ENCODE peak calls at places on chromosomes 7 and 10, in four cellular contexts. X, M, L and Z are unnamed samples.

GRCh38 chr7:7512861-7513597 is 22.6 kb downstream of the COL28A1 start:
- ATAC-seq in L (no peak), M (no peak), X (no peak), Z (peak; percentile 86)

GRCh38 chr10:22623624-22624263 is 90.6 kb downstream of the PIP4K2A start:
- ATAC-seq in X (no peak), L (no peak), M (peak; percentile 27), Z (no peak)

GRCh38 chr10:21279217-21279575 is 246.3 kb downstream of the SKIDA1 start:
- ATAC-seq in M (no peak), X (peak; percentile 44), L (no peak), Z (peak; percentile 13)

GRCh38 chr7:150388709-150389531 is 9.8 kb downstream of the ZNF775 start:
- ATAC-seq in X (peak; percentile 69), L (peak; percentile 94), M (peak; percentile 80), Z (peak; percentile 7)

GRCh38 chr10:113020838-113021237 is 70.8 kb downstream of the TCF7L2 start:
- ATAC-seq in L (peak; percentile 68), M (no peak), X (no peak), Z (no peak)

GRCh38 chr7:21828846-21829245 is 116.9 kb downstream of the CDCA7L start:
- ATAC-seq in M (no peak), L (no peak), X (no peak), Z (no peak)

GRCh38 chr10:131892817-131893675 is 7.8 kb upstream of the PPP2R2D start:
- ATAC-seq in M (no peak), X (no peak), L (no peak), Z (no peak)

GRCh38 chr10:99537381-99538286 is 4.9 kb downstream of the NKX2-3 start:
- ATAC-seq in L (no peak), X (no peak), M (no peak), Z (no peak)

GRCh38 chr7:45973725-45974532 is 52.9 kb upstream of the IGFBP3 start:
- ATAC-seq in X (peak; percentile 60), M (no peak), L (no peak), Z (no peak)

GRCh38 chr7:101553018-101553770 is 75.9 kb downstream of the MYL10 start:
- ATAC-seq in L (no peak), X (peak; percentile 56), M (no peak), Z (no peak)

GRCh38 chr7:4681218-4681851 is 760 bp upstream of the FOXK1 start:
- ATAC-seq in M (no peak), X (peak; percentile 6), L (no peak), Z (no peak)

GRCh38 chr7:158354861-158355260 is 232.8 kb downstream of the PTPRN2 start:
- ATAC-seq in X (no peak), L (no peak), M (no peak), Z (no peak)

GRCh38 chr7:24597014-24597413 is 23.8 kb downstream of the PALS2 start:
- ATAC-seq in L (no peak), M (no peak), X (no peak), Z (no peak)

GRCh38 chr10:49310460-49310859 is 11.5 kb downstream of the C10orf71 start:
- ATAC-seq in M (peak; percentile 76), X (no peak), L (peak; percentile 19), Z (no peak)

GRCh38 chr7:133253522-133253882 is 624 bp downstream of the EXOC4 start:
- ATAC-seq in M (no peak), L (peak; percentile 23), X (no peak), Z (peak; percentile 27)

GRCh38 chr10:123890761-123891146 is 853 bp downstream of the CPXM2 start:
- ATAC-seq in L (peak; percentile 24), M (no peak), X (no peak), Z (no peak)

GRCh38 chr7:102296179-102296438 is 9.4 kb downstream of the SH2B2 start:
- ATAC-seq in X (no peak), L (no peak), M (no peak), Z (no peak)

GRCh38 chr10:114859227-114859626 is 37.6 kb downstream of the FHIP2A start:
- ATAC-seq in X (peak; percentile 57), L (no peak), M (no peak), Z (no peak)

GRCh38 chr10:93254180-93254847 is 180.6 kb downstream of the CYP26A1 start:
- ATAC-seq in M (no peak), X (no peak), L (no peak), Z (no peak)

GRCh38 chr10:26574783-26575182 is 122.7 kb upstream of the PDSS1 start:
- ATAC-seq in M (peak; percentile 60), X (no peak), L (no peak), Z (no peak)

GRCh38 chr10:131901181-131901829 is 497 bp downstream of the PPP2R2D start:
- ATAC-seq in M (peak; percentile 8), X (peak; percentile 32), L (peak; percentile 47), Z (peak; percentile 9)